ENCODE peak calls at places on chromosome 13, in nine cellular contexts. J, N, L, A, Z, O, B, V and R are unnamed samples. For H3K27me3, the result is how much of the 10 kb centered on the place peaks cover.

GRCh38 chr13:82717249-82717648 is 1165.0 kb downstream of the SLITRK1 start:
- DNase-seq in J (peak), N (no peak), L (no peak), A (no peak), Z (no peak), O (no peak), B (no peak), V (no peak), R (no peak)

GRCh38 chr13:66128692-66129269 is 1101.4 kb downstream of the PCDH9 start:
- DNase-seq in J (no peak), N (no peak), L (no peak), A (no peak), Z (no peak), O (no peak), B (no peak), V (no peak), R (no peak)

GRCh38 chr13:38002596-38002995 is 133.0 kb upstream of the TRPC4 start:
- DNase-seq in J (no peak), N (no peak), L (no peak), A (no peak), Z (no peak), O (no peak), B (no peak), V (no peak), R (no peak)

GRCh38 chr13:53198017-53198416 is 169.4 kb downstream of the OLFM4 start:
- DNase-seq in J (no peak), N (no peak), L (no peak), A (no peak), Z (no peak), O (peak), B (no peak), V (peak), R (peak)

GRCh38 chr13:109818891-109819290 is 32.5 kb upstream of the IRS2 start:
- DNase-seq in J (no peak), N (no peak), L (no peak), A (no peak), Z (no peak), O (no peak), B (no peak), V (no peak), R (no peak)

GRCh38 chr13:27997904-27998522 is 9.5 kb upstream of the URAD start:
- DNase-seq in J (peak), N (no peak), L (no peak), A (no peak), Z (peak), O (peak), B (no peak), V (peak), R (peak)

GRCh38 chr13:20002766-20003165 is 44.2 kb downstream of the ZMYM2 start:
- DNase-seq in J (no peak), N (no peak), L (no peak), A (no peak), Z (no peak), O (no peak), B (no peak), V (no peak), R (no peak)

GRCh38 chr13:30744056-30744684 is 8.8 kb downstream of the ALOX5AP start:
- DNase-seq in J (peak), N (peak), L (peak), A (no peak), Z (peak), O (no peak), B (peak), V (no peak), R (no peak)

GRCh38 chr13:43074824-43075510 is 51.6 kb downstream of the DNAJC15 start:
- DNase-seq in J (no peak), N (no peak), L (no peak), A (no peak), Z (no peak), O (no peak), B (no peak), V (no peak), R (no peak)

GRCh38 chr13:35909837-35910236 is 221.3 kb downstream of the DCLK1 start:
- DNase-seq in J (no peak), N (no peak), L (no peak), A (no peak), Z (no peak), O (no peak), B (no peak), V (peak), R (no peak)

GRCh38 chr13:48403151-48403631 is 9.7 kb downstream of the LPAR6 start:
- DNase-seq in J (peak), N (no peak), L (no peak), A (no peak), Z (no peak), O (no peak), B (no peak), V (no peak), R (no peak)

GRCh38 chr13:25864936-25865335 is 186.9 kb downstream of the SHISA2 start:
- DNase-seq in J (no peak), N (no peak), L (no peak), A (no peak), Z (no peak), O (no peak), B (no peak), V (no peak), R (no peak)

GRCh38 chr13:74570834-74571233 is 436.6 kb upstream of the KLF12 start:
- DNase-seq in J (peak), N (no peak), L (no peak), A (no peak), Z (no peak), O (no peak), B (no peak), V (no peak), R (no peak)

GRCh38 chr13:98755729-98756128 is 3.3 kb upstream of the SLC15A1 start:
- DNase-seq in J (no peak), N (no peak), L (no peak), A (no peak), Z (no peak), O (no peak), B (no peak), V (no peak), R (no peak)
- H3K27me3 ChIP-seq in J (under half), N (under half), L (under half), A (under half), Z (under half), O (under half), B (under half), V (under half), R (under half)

GRCh38 chr13:51280379-51280940 is 58.3 kb downstream of the FAM124A start:
- DNase-seq in J (no peak), N (peak), L (no peak), A (no peak), Z (no peak), O (no peak), B (no peak), V (no peak), R (no peak)
- H3K27ac ChIP-seq in J (no peak), N (no peak), L (no peak), A (no peak), Z (no peak), O (no peak), B (no peak), V (peak), R (no peak)

GRCh38 chr13:40673414-40673813 is 7.0 kb upstream of the FOXO1 start:
- DNase-seq in J (no peak), N (no peak), L (no peak), A (no peak), Z (no peak), O (no peak), B (no peak), V (no peak), R (no peak)
- H3K4me3 ChIP-seq in J (no peak), N (no peak), L (no peak), A (no peak), Z (no peak), O (no peak), B (no peak), V (peak), R (no peak)

GRCh38 chr13:111413407-111414187 is 93.2 kb downstream of the TEX29 start:
- DNase-seq in J (no peak), N (no peak), L (no peak), A (no peak), Z (no peak), O (no peak), B (no peak), V (no peak), R (no peak)
- H3K27me3 ChIP-seq in J (half or more), N (under half), L (under half), A (under half), Z (half or more), O (under half), B (under half), V (under half), R (under half)

GRCh38 chr13:44951184-44951583 is 38.1 kb downstream of the NUFIP1 start:
- DNase-seq in J (no peak), N (no peak), L (no peak), A (no peak), Z (no peak), O (no peak), B (no peak), V (no peak), R (no peak)
- H3K27ac ChIP-seq in J (no peak), N (no peak), L (no peak), A (no peak), Z (no peak), O (no peak), B (no peak), V (no peak), R (no peak)

DNA sequence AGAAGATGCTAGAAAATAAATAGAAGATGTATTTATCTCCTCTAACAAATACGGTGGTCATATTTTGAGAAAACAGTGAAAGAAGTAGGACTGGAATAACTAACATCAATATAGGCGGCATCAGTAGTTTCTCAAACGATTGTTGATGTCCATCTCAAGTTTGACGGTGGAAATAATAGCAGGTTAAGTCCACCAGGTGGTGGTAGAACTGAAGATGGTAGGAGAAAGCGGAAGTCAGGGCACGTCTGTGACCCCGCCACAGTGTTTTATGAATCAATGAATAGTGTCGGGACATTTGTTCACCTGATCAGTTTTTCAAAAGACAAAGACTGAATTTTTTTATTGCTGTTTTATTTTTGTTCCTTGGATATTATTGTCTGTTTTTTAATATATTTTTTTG is 706.4 kb upstream of the SLC10A2 start:
- DNase-seq in J (no peak), N (no peak), L (no peak), A (no peak), Z (peak), O (no peak), B (no peak), V (peak), R (peak)
- H3K4me3 ChIP-seq in J (no peak), N (no peak), L (no peak), A (no peak), Z (no peak), O (no peak), B (no peak), V (no peak), R (no peak)